ENCODE peak calls at places on chromosomes 13 and 19, in four cellular contexts. B is GM12878, W is H1, U is upper lobe of left lung. N is an unnamed sample.
A peak's percentile ranks its signal among the peaks of the same experiment; 100 is the strongest.

GRCh38 chr13:110392510-110393233 is 85.6 kb downstream of the COL4A2 start:
- DNase-seq in W (no peak), B (no peak), U (no peak), N (no peak)

GRCh38 chr13:107233541-107233940 is 665.6 kb upstream of the ARGLU1 start:
- DNase-seq in W (no peak), B (no peak), U (no peak), N (no peak)

GRCh38 chr19:18239303-18239702 is 13.1 kb upstream of the PDE4C start:
- DNase-seq in W (no peak), U (no peak), B (no peak), N (no peak)

GRCh38 chr13:51614350-51614786 is 30.1 kb downstream of the WDFY2 start:
- DNase-seq in B (peak; percentile 56), U (no peak), W (no peak), N (peak; percentile 12)

GRCh38 chr19:10567696-10568443 is 909 bp downstream of the CDKN2D start:
- DNase-seq in W (no peak), U (no peak), B (no peak), N (no peak)

GRCh38 chr19:3687774-3688706 is 12.2 kb downstream of the PIP5K1C start:
- DNase-seq in B (no peak), W (no peak), U (peak; percentile 87), N (peak; percentile 54)

GRCh38 chr19:28324275-28325060 is 888.5 kb downstream of the UQCRFS1 start:
- DNase-seq in B (no peak), U (no peak), W (no peak), N (no peak)

GRCh38 chr13:55298201-55298600 is 1842.5 kb upstream of the PRR20A start:
- DNase-seq in U (no peak), B (no peak), W (no peak), N (no peak)

GRCh38 chr19:883661-884211 is 9.3 kb downstream of the MED16 start:
- DNase-seq in B (no peak), W (no peak), U (peak; percentile 83), N (no peak)

GRCh38 chr13:37457594-37457993 is 141.0 kb downstream of the POSTN start:
- DNase-seq in B (no peak), U (no peak), W (no peak), N (no peak)

GRCh38 chr19:46082728-46083050 is 41.8 kb downstream of the IGFL3 start:
- DNase-seq in U (no peak), B (no peak), W (no peak), N (no peak)

GRCh38 chr19:53879145-53880037 is 2.6 kb upstream of the PRKCG start:
- DNase-seq in B (no peak), W (peak; percentile 92), U (peak; percentile 98), N (peak; percentile 91)

GRCh38 chr19:15829786-15830185 is 14.3 kb upstream of the OR10H1 start:
- DNase-seq in W (no peak), U (no peak), B (no peak), N (no peak)

GRCh38 chr13:71860547-71861131 is 6.4 kb downstream of the DACH1 start:
- DNase-seq in U (no peak), B (no peak), W (no peak), N (no peak)

GRCh38 chr13:61110804-61111203 is 304.8 kb downstream of the PCDH20 start:
- DNase-seq in B (no peak), U (no peak), W (no peak), N (no peak)

GRCh38 chr19:5484398-5485285 is 29.4 kb downstream of the ZNRF4 start:
- DNase-seq in B (no peak), U (no peak), W (no peak), N (no peak)
- TF ChIP-seq POLR2AphosphoS5 in B (no peak), U (no peak), W (no peak), N (no peak)

GRCh38 chr13:20227288-20227687 is 4.8 kb downstream of the GJB6 start:
- DNase-seq in U (no peak), W (no peak), B (no peak), N (no peak)
- H3K4me3 ChIP-seq in U (no peak overlapping the region), W (no peak overlapping the region), B (no peak overlapping the region), N (no peak overlapping the region)

DNA sequence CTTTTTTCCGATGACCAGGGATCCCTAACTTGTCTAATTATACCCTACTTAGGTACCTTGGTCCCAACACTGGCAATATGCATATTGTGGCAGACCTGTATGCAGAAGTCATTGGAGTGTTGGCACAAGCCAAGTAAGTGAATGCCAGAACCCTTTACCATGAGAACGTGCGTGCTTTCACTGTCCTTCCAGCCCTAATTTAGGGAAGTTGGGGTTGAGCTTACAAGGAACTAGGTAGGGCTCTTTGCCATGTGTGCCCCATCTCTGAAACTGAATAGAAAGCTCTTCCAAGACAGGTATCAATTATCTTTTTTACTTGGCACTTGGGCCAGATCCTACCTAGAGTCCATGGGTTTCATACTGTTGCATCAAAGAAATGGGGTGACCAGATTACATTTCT is 93.2 kb downstream of the FRY start:
- DNase-seq in W (no peak), U (no peak), B (no peak), N (no peak)
- TF ChIP-seq POLR2AphosphoS5 in W (no peak), U (no peak), B (no peak), N (no peak)

GRCh38 chr13:89953581-89953980 is 1393.9 kb upstream of the MIR17HG start:
- DNase-seq in B (no peak), U (no peak), W (no peak), N (no peak)
- H3K4me3 ChIP-seq in B (no peak overlapping the region), U (no peak overlapping the region), W (no peak overlapping the region), N (no peak overlapping the region)

GRCh38 chr13:112990783-112991182 is 21.8 kb downstream of the MCF2L start:
- DNase-seq in U (peak; percentile 48), B (no peak), W (no peak), N (peak; percentile 80)
- TF ChIP-seq POLR2AphosphoS5 in U (no peak), B (no peak), W (peak; percentile 41), N (peak; percentile 97)

DNA sequence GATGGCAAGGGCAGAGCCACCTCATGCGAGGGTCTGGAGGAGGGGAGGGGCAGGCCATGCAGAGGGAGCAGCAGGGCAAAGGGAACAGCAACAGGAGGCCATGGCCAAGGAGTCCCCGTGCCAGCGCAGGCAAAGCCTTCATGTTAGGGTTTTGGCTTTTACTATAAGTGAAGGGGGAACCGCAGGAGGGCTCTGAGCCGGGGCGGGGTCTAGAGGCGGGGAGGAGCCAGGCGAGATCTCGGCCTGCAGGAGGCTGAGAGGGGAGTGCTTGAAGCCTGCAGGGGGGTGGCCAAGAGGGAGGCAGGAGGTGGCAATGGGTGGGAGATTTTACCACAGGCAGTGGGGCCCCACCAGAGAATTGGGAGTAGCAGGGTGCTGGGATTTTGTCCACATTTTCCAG is 6.3 kb downstream of the ARHGAP33 start:
- DNase-seq in B (no peak), W (no peak), U (peak; percentile 50), N (no peak)
- H3K4me3 ChIP-seq in B (no peak overlapping the region), W (no peak overlapping the region), U (no peak overlapping the region), N (no peak overlapping the region)

GRCh38 chr13:73215807-73216206 is 157.0 kb downstream of the KLF5 start:
- DNase-seq in B (no peak), W (no peak), U (no peak), N (peak; percentile 26)
- TF ChIP-seq POLR2AphosphoS5 in B (no peak), W (no peak), U (no peak), N (no peak)

DNA sequence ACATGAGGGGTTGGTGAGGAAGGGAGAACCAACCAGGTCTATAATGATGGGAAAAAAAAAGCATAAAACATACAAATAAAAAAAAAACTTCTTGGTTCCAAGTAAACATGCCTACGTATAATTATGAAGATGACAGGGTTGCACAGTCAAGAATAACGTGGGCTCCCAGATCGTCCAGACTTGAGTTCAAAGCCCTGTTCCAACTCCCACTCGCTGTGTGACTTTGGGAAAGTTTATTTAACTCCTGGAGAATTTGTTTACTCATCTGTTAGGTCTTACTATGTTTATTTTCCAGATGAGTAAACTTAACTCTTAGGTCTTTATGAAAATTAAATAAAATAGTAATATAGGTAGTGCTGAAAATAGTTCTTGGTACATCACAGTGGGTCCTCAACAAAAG is 13.8 kb downstream of the STARD13 start:
- DNase-seq in B (no peak), U (no peak), W (no peak), N (no peak)
- H3K4me3 ChIP-seq in B (no peak overlapping the region), U (no peak overlapping the region), W (no peak overlapping the region), N (no peak overlapping the region)

DNA sequence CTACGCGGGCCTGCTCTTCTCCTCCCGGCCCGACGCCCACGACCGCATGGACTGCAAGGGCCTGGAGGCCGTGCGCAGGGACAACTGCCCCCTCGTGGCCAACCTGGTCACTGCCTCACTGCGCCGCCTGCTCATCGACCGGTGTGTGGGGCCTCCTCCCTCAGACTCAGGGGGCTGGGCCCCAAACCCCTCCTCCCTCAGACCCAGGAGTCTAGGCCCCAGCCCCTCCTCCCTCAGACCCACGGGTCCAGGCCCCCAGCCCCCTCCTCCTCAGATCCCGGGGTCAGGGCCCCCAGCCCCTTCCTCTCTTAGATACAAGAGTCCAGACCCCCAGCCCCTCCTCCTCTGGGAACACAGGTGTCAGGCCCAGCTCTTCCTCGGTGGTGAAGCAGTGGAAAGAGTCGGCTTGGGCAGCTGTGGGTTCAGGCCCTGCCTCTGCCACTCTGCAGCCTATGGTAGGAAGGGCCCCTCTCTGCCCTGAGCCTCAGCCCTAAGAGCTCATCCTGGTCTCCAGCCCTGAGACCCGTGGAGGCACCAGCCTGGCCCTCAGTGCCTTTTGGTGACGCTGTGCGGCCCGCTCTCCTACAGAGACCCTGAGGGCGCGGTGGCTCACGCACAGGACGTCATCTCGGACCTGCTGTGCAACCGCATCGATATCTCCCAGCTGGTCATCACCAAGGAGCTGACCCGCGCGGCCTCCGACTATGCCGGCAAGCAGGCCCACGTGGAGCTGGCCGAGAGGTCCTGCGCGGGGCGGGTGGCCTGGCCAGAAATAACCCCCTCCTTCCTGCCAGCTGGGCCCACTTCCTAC is 3.7 kb upstream of the SPIB start:
- DNase-seq in U (peak; percentile 95), W (peak; percentile 79), B (no peak), N (peak; percentile 83)
- TF ChIP-seq POLR2AphosphoS5 in U (no peak), W (peak; percentile 42), B (no peak), N (no peak)

N was measured in transverse colon.